ENCODE peak calls at places on chromosomes 2 and 18, in five cellular contexts. Q is breast epithelium, K is left lung, O is 8988T, V is mammary epithelial cell. H is an unnamed sample.
A peak's percentile ranks its signal among the peaks of the same experiment; 100 is the strongest.

GRCh38 chr18:23237524-23238151 is 102.4 kb downstream of the CABLES1 start:
- DNase-seq in Q (peak; percentile 60), V (peak; percentile 53), O (peak; percentile 69), K (peak; percentile 73), H (peak; percentile 88)

GRCh38 chr2:182061739-182062138 is 76.1 kb downstream of the PPP1R1C start:
- DNase-seq in O (no peak), V (no peak), K (no peak), Q (no peak), H (no peak)

GRCh38 chr18:30903566-30903965 is 139.0 kb downstream of the DSC3 start:
- DNase-seq in O (no peak), Q (no peak), V (peak; percentile 98), K (no peak), H (no peak)

GRCh38 chr2:75751824-75752468 is 41.2 kb upstream of the GCFC2 start:
- DNase-seq in Q (no peak), O (no peak), V (no peak), K (no peak), H (no peak)

GRCh38 chr2:53500181-53500580 is 267.4 kb upstream of the CHAC2 start:
- DNase-seq in O (no peak), V (no peak), K (no peak), Q (no peak), H (no peak)

GRCh38 chr18:76687271-76688006 is 134.9 kb upstream of the ZNF236 start:
- DNase-seq in V (peak; percentile 82), K (no peak), Q (no peak), O (no peak), H (no peak)

GRCh38 chr2:72130671-72131360 is 16.8 kb downstream of the CYP26B1 start:
- DNase-seq in V (no peak), O (no peak), Q (no peak), K (peak; percentile 25), H (no peak)

GRCh38 chr2:206163251-206163880 is 3.7 kb downstream of the EEF1B2 start:
- DNase-seq in O (no peak), K (no peak), V (no peak), Q (no peak), H (no peak)

GRCh38 chr18:67730884-67731283 is 214.4 kb upstream of the DSEL start:
- DNase-seq in O (no peak), Q (no peak), K (no peak), V (peak; percentile 91), H (no peak)

GRCh38 chr18:41745166-41746049 is 209.6 kb upstream of the PIK3C3 start:
- DNase-seq in V (peak; percentile 28), Q (peak; percentile 32), O (peak; percentile 24), K (peak; percentile 33), H (no peak)

GRCh38 chr2:134583462-134583861 is 135.3 kb downstream of the TMEM163 start:
- DNase-seq in K (no peak), V (no peak), Q (no peak), O (no peak), H (no peak)

GRCh38 chr18:77071711-77072292 is 60.8 kb downstream of the MBP start:
- DNase-seq in O (no peak), Q (no peak), V (no peak), K (no peak), H (no peak)

GRCh38 chr2:40049782-40050181 is 270.7 kb upstream of the THUMPD2 start:
- DNase-seq in Q (no peak), V (no peak), O (no peak), K (no peak), H (no peak)

GRCh38 chr2:208254118-208254870 is 577 bp downstream of the IDH1 start:
- DNase-seq in O (peak; percentile 66), K (peak; percentile 85), V (peak; percentile 64), Q (peak; percentile 37), H (peak; percentile 94)

H was measured in kidney.